ENCODE peak calls at places on chromosome 17, in nine cellular contexts. One of them, this sample, is unnamed.

GRCh38 chr17:13520899-13521572 is 80.7 kb downstream of the HS3ST3A1 start:
- DNase-seq in AG04450: peak
- DNase-seq in left ventricle myocardium inferior: no peak
- DNase-seq in PC-3: peak
- DNase-seq in esophagus squamous epithelium: no peak
- DNase-seq in heart right ventricle: no peak
- DNase-seq in cardiac muscle cell: peak
- DNase-seq in A549: no peak
- DNase-seq in CD8-positive, alpha-beta memory T cell: no peak
- DNase-seq in this sample: no peak

GRCh38 chr17:45705123-45706009 is 78.8 kb upstream of the CRHR1 start:
- DNase-seq in AG04450: no peak
- DNase-seq in left ventricle myocardium inferior: no peak
- DNase-seq in PC-3: peak
- DNase-seq in esophagus squamous epithelium: no peak
- DNase-seq in heart right ventricle: no peak
- DNase-seq in cardiac muscle cell: no peak
- DNase-seq in A549: peak
- DNase-seq in CD8-positive, alpha-beta memory T cell: no peak
- DNase-seq in this sample: peak

GRCh38 chr17:6677158-6677831 is 25.7 kb downstream of the C17orf100 start:
- DNase-seq in AG04450: no peak
- DNase-seq in left ventricle myocardium inferior: no peak
- DNase-seq in PC-3: no peak
- DNase-seq in esophagus squamous epithelium: no peak
- DNase-seq in heart right ventricle: no peak
- DNase-seq in cardiac muscle cell: peak
- DNase-seq in A549: no peak
- DNase-seq in CD8-positive, alpha-beta memory T cell: no peak
- DNase-seq in this sample: no peak

GRCh38 chr17:61817452-61817851 is 45.9 kb downstream of the BRIP1 start:
- DNase-seq in AG04450: no peak
- DNase-seq in left ventricle myocardium inferior: no peak
- DNase-seq in PC-3: no peak
- DNase-seq in esophagus squamous epithelium: no peak
- DNase-seq in heart right ventricle: no peak
- DNase-seq in cardiac muscle cell: no peak
- DNase-seq in A549: no peak
- DNase-seq in CD8-positive, alpha-beta memory T cell: no peak
- DNase-seq in this sample: no peak

GRCh38 chr17:57875109-57876022 is 25.5 kb upstream of the MRPS23 start:
- DNase-seq in AG04450: peak
- DNase-seq in left ventricle myocardium inferior: peak
- DNase-seq in PC-3: peak
- DNase-seq in esophagus squamous epithelium: no peak
- DNase-seq in heart right ventricle: peak
- DNase-seq in cardiac muscle cell: peak
- DNase-seq in A549: peak
- DNase-seq in CD8-positive, alpha-beta memory T cell: no peak
- DNase-seq in this sample: no peak

GRCh38 chr17:11495616-11496015 is 102.7 kb upstream of the DNAH9 start:
- DNase-seq in AG04450: no peak
- DNase-seq in left ventricle myocardium inferior: no peak
- DNase-seq in PC-3: no peak
- DNase-seq in esophagus squamous epithelium: no peak
- DNase-seq in heart right ventricle: no peak
- DNase-seq in cardiac muscle cell: no peak
- DNase-seq in A549: no peak
- DNase-seq in CD8-positive, alpha-beta memory T cell: no peak
- DNase-seq in this sample: no peak

GRCh38 chr17:1070411-1070810 is 73.5 kb downstream of the TIMM22 start:
- DNase-seq in AG04450: no peak
- DNase-seq in left ventricle myocardium inferior: no peak
- DNase-seq in PC-3: no peak
- DNase-seq in esophagus squamous epithelium: no peak
- DNase-seq in heart right ventricle: no peak
- DNase-seq in cardiac muscle cell: no peak
- DNase-seq in A549: no peak
- DNase-seq in CD8-positive, alpha-beta memory T cell: no peak
- DNase-seq in this sample: no peak

GRCh38 chr17:10349403-10349802 is 23.4 kb downstream of the MYH13 start:
- DNase-seq in AG04450: no peak
- DNase-seq in left ventricle myocardium inferior: no peak
- DNase-seq in PC-3: no peak
- DNase-seq in esophagus squamous epithelium: no peak
- DNase-seq in heart right ventricle: no peak
- DNase-seq in cardiac muscle cell: peak
- DNase-seq in A549: peak
- DNase-seq in CD8-positive, alpha-beta memory T cell: no peak
- DNase-seq in this sample: no peak

GRCh38 chr17:7739746-7740145 is 22.2 kb downstream of the DNAH2 start:
- DNase-seq in AG04450: no peak
- DNase-seq in left ventricle myocardium inferior: no peak
- DNase-seq in PC-3: no peak
- DNase-seq in esophagus squamous epithelium: no peak
- DNase-seq in heart right ventricle: no peak
- DNase-seq in cardiac muscle cell: no peak
- DNase-seq in A549: no peak
- DNase-seq in CD8-positive, alpha-beta memory T cell: no peak
- DNase-seq in this sample: no peak

GRCh38 chr17:31397256-31397939 is 5.9 kb downstream of the RAB11FIP4 start:
- DNase-seq in AG04450: no peak
- DNase-seq in left ventricle myocardium inferior: no peak
- DNase-seq in PC-3: no peak
- DNase-seq in esophagus squamous epithelium: no peak
- DNase-seq in heart right ventricle: no peak
- DNase-seq in cardiac muscle cell: no peak
- DNase-seq in A549: no peak
- DNase-seq in CD8-positive, alpha-beta memory T cell: no peak
- DNase-seq in this sample: no peak

GRCh38 chr17:31216053-31216751 is 80.8 kb downstream of the OMG start:
- DNase-seq in AG04450: peak
- DNase-seq in left ventricle myocardium inferior: no peak
- DNase-seq in PC-3: peak
- DNase-seq in esophagus squamous epithelium: no peak
- DNase-seq in heart right ventricle: no peak
- DNase-seq in cardiac muscle cell: peak
- DNase-seq in A549: peak
- DNase-seq in CD8-positive, alpha-beta memory T cell: peak
- DNase-seq in this sample: no peak

GRCh38 chr17:76791053-76791980 is 53.4 kb downstream of the MFSD11 start:
- DNase-seq in AG04450: no peak
- DNase-seq in left ventricle myocardium inferior: no peak
- DNase-seq in PC-3: peak
- DNase-seq in esophagus squamous epithelium: no peak
- DNase-seq in heart right ventricle: no peak
- DNase-seq in cardiac muscle cell: peak
- DNase-seq in A549: peak
- DNase-seq in CD8-positive, alpha-beta memory T cell: peak
- DNase-seq in this sample: no peak

GRCh38 chr17:444879-445454 is 92.4 kb upstream of the RPH3AL start:
- DNase-seq in AG04450: no peak
- DNase-seq in left ventricle myocardium inferior: no peak
- DNase-seq in PC-3: no peak
- DNase-seq in esophagus squamous epithelium: no peak
- DNase-seq in heart right ventricle: no peak
- DNase-seq in cardiac muscle cell: no peak
- DNase-seq in A549: no peak
- DNase-seq in CD8-positive, alpha-beta memory T cell: no peak
- DNase-seq in this sample: no peak

GRCh38 chr17:44988256-44988942 is 20.3 kb upstream of the C1QL1 start:
- DNase-seq in AG04450: no peak
- DNase-seq in left ventricle myocardium inferior: no peak
- DNase-seq in PC-3: no peak
- DNase-seq in esophagus squamous epithelium: no peak
- DNase-seq in heart right ventricle: no peak
- DNase-seq in cardiac muscle cell: no peak
- DNase-seq in A549: no peak
- DNase-seq in CD8-positive, alpha-beta memory T cell: no peak
- DNase-seq in this sample: no peak

GRCh38 chr17:35879748-35880654 is at the start of gene CCL5:
- DNase-seq in AG04450: no peak
- DNase-seq in left ventricle myocardium inferior: no peak
- DNase-seq in PC-3: peak
- DNase-seq in esophagus squamous epithelium: no peak
- DNase-seq in heart right ventricle: no peak
- DNase-seq in cardiac muscle cell: peak
- DNase-seq in A549: no peak
- DNase-seq in CD8-positive, alpha-beta memory T cell: no peak
- DNase-seq in this sample: peak

DNA sequence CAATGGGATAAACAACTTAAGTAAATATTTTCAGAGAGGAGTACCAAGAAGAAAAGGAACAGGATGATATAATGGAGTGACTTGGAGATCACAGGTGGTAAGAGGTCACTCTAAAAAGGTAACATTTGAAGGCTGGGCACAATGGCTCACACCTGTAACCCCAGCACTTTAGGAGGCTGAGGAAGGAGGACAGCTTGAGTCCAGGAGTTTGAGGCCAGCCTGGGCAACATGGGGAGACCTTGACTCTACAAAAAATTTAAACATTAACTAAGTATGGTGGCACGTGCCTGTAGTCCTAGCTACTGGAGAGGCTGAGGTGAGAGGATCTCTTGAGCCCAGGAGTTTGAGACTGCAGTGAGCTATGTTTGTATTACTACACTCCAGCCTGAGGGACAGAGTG is 3.4 kb upstream of the TMEM11 start:
- DNase-seq in AG04450: no peak
- DNase-seq in left ventricle myocardium inferior: no peak
- DNase-seq in PC-3: no peak
- DNase-seq in esophagus squamous epithelium: no peak
- DNase-seq in heart right ventricle: no peak
- DNase-seq in cardiac muscle cell: no peak
- DNase-seq in A549: no peak
- DNase-seq in CD8-positive, alpha-beta memory T cell: no peak
- DNase-seq in this sample: no peak
- H3K27ac ChIP-seq in AG04450: no peak
- H3K27ac ChIP-seq in left ventricle myocardium inferior: no peak
- H3K27ac ChIP-seq in PC-3: no peak
- H3K27ac ChIP-seq in esophagus squamous epithelium: no peak
- H3K27ac ChIP-seq in heart right ventricle: no peak
- H3K27ac ChIP-seq in cardiac muscle cell: no peak
- H3K27ac ChIP-seq in A549: no peak
- H3K27ac ChIP-seq in CD8-positive, alpha-beta memory T cell: no peak
- H3K27ac ChIP-seq in this sample: no peak

GRCh38 chr17:75635610-75636202 is 2.5 kb downstream of the SMIM5 start:
- DNase-seq in AG04450: no peak
- DNase-seq in left ventricle myocardium inferior: peak
- DNase-seq in PC-3: no peak
- DNase-seq in esophagus squamous epithelium: no peak
- DNase-seq in heart right ventricle: peak
- DNase-seq in cardiac muscle cell: no peak
- DNase-seq in A549: no peak
- DNase-seq in CD8-positive, alpha-beta memory T cell: no peak
- DNase-seq in this sample: no peak
- H3K27ac ChIP-seq in AG04450: no peak
- H3K27ac ChIP-seq in left ventricle myocardium inferior: peak
- H3K27ac ChIP-seq in PC-3: no peak
- H3K27ac ChIP-seq in esophagus squamous epithelium: no peak
- H3K27ac ChIP-seq in heart right ventricle: peak
- H3K27ac ChIP-seq in cardiac muscle cell: no peak
- H3K27ac ChIP-seq in A549: no peak
- H3K27ac ChIP-seq in CD8-positive, alpha-beta memory T cell: no peak
- H3K27ac ChIP-seq in this sample: no peak

GRCh38 chr17:73343168-73343634 is 31.4 kb upstream of the CDC42EP4 start:
- DNase-seq in AG04450: peak
- DNase-seq in left ventricle myocardium inferior: peak
- DNase-seq in PC-3: no peak
- DNase-seq in esophagus squamous epithelium: no peak
- DNase-seq in heart right ventricle: peak
- DNase-seq in cardiac muscle cell: peak
- DNase-seq in A549: no peak
- DNase-seq in CD8-positive, alpha-beta memory T cell: no peak
- DNase-seq in this sample: no peak
- H3K27ac ChIP-seq in AG04450: peak
- H3K27ac ChIP-seq in left ventricle myocardium inferior: peak
- H3K27ac ChIP-seq in PC-3: no peak
- H3K27ac ChIP-seq in esophagus squamous epithelium: peak
- H3K27ac ChIP-seq in heart right ventricle: peak
- H3K27ac ChIP-seq in cardiac muscle cell: peak
- H3K27ac ChIP-seq in A549: peak
- H3K27ac ChIP-seq in CD8-positive, alpha-beta memory T cell: no peak
- H3K27ac ChIP-seq in this sample: no peak

GRCh38 chr17:66963521-66964082 is 905 bp upstream of the CACNG4 start:
- DNase-seq in AG04450: no peak
- DNase-seq in left ventricle myocardium inferior: no peak
- DNase-seq in PC-3: no peak
- DNase-seq in esophagus squamous epithelium: no peak
- DNase-seq in heart right ventricle: no peak
- DNase-seq in cardiac muscle cell: no peak
- DNase-seq in A549: no peak
- DNase-seq in CD8-positive, alpha-beta memory T cell: no peak
- DNase-seq in this sample: no peak
- H3K27ac ChIP-seq in AG04450: no peak
- H3K27ac ChIP-seq in left ventricle myocardium inferior: no peak
- H3K27ac ChIP-seq in PC-3: no peak
- H3K27ac ChIP-seq in esophagus squamous epithelium: no peak
- H3K27ac ChIP-seq in heart right ventricle: no peak
- H3K27ac ChIP-seq in cardiac muscle cell: no peak
- H3K27ac ChIP-seq in A549: peak
- H3K27ac ChIP-seq in CD8-positive, alpha-beta memory T cell: no peak
- H3K27ac ChIP-seq in this sample: no peak

DNA sequence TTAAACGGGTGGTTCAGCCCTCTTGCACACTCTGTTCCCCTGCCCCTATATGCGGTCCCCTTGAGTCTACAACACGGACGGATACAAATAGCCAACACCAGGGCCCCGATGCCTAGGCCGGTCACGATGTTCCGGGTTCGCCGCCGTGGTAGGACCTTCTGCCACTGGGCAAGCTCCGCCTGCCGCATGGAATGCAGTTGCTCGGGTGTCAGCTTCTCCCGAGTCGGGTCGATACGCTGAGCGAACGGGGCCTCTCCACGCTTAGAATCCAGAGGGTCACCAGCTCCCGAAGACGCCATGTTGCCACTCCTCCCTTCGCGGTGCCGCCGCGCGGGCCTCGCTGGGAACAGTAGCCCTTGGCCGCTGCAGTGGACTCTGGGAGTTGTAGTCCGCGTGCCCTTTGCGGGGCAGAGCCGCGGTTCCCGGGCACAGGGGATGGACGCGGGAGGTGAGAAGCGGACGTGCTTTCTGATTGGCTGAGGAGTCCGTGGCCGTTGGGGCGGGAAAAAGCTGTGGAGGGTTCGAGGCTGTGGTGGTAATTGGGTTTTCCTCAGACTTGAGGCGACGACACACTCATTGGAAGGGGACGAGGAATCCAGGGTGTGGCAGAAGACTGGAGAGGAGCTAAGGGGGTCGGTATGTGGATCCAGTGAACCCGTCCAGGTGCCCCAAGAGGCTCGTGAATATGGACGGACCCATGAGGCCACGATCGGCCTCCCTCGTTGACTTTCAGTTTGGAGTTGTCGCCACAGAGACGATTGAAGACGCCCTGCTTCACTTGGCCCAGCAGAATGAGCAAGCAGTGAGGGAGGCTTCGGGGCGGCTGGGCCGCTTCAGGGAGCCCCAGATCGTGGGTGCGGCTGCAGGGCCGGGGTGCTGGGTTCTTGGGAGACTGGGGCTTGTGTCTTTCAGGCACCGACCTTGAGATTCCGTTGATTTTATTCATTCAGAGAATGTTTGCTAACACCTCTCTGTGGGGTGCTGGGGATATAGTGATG is at the start of the genes CNTD1 and COA3:
- DNase-seq in AG04450: peak
- DNase-seq in left ventricle myocardium inferior: peak
- DNase-seq in PC-3: peak
- DNase-seq in esophagus squamous epithelium: no peak
- DNase-seq in heart right ventricle: peak
- DNase-seq in cardiac muscle cell: peak
- DNase-seq in A549: peak
- DNase-seq in CD8-positive, alpha-beta memory T cell: peak
- DNase-seq in this sample: no peak
- H3K27ac ChIP-seq in AG04450: peak
- H3K27ac ChIP-seq in left ventricle myocardium inferior: peak
- H3K27ac ChIP-seq in PC-3: peak
- H3K27ac ChIP-seq in esophagus squamous epithelium: peak
- H3K27ac ChIP-seq in heart right ventricle: peak
- H3K27ac ChIP-seq in cardiac muscle cell: peak
- H3K27ac ChIP-seq in A549: peak
- H3K27ac ChIP-seq in CD8-positive, alpha-beta memory T cell: peak
- H3K27ac ChIP-seq in this sample: peak